ENCODE peak calls at places on chromosomes 1 and 21, in four cellular contexts. One of them, this sample, is unnamed.
A peak's percentile ranks its signal among the peaks of the same experiment; 100 is the strongest.

GRCh38 chr21:45875416-45875760 is 106.2 kb upstream of the COL6A1 start:
- DNase-seq in AG09309: no peak
- DNase-seq in stimulated activated CD8-positive, alpha-beta memory T cell treated with anti-CD3 and anti-CD28 coated beads, Interleukin-2, amount 100 ng/mL, for 1 hour: no peak
- DNase-seq in left ventricle myocardium superior: no peak
- DNase-seq in this sample: no peak

GRCh38 chr1:209900734-209901133 is 37.3 kb upstream of the SYT14 start:
- DNase-seq in stimulated activated CD8-positive, alpha-beta memory T cell treated with anti-CD3 and anti-CD28 coated beads, Interleukin-2, amount 100 ng/mL, for 1 hour: no peak
- DNase-seq in left ventricle myocardium superior: no peak
- DNase-seq in AG09309: peak; percentile 32
- DNase-seq in this sample: no peak

GRCh38 chr1:213561870-213562269 is 425.9 kb upstream of the PROX1 start:
- DNase-seq in left ventricle myocardium superior: no peak
- DNase-seq in stimulated activated CD8-positive, alpha-beta memory T cell treated with anti-CD3 and anti-CD28 coated beads, Interleukin-2, amount 100 ng/mL, for 1 hour: no peak
- DNase-seq in AG09309: no peak
- DNase-seq in this sample: no peak

GRCh38 chr1:11216074-11216473 is 26.9 kb downstream of the ANGPTL7 start:
- DNase-seq in left ventricle myocardium superior: no peak
- DNase-seq in stimulated activated CD8-positive, alpha-beta memory T cell treated with anti-CD3 and anti-CD28 coated beads, Interleukin-2, amount 100 ng/mL, for 1 hour: no peak
- DNase-seq in AG09309: no peak
- DNase-seq in this sample: no peak

GRCh38 chr21:8994640-8995511 is 1526.5 kb upstream of the TPTE start:
- DNase-seq in stimulated activated CD8-positive, alpha-beta memory T cell treated with anti-CD3 and anti-CD28 coated beads, Interleukin-2, amount 100 ng/mL, for 1 hour: no peak
- DNase-seq in left ventricle myocardium superior: no peak
- DNase-seq in AG09309: no peak
- DNase-seq in this sample: no peak

GRCh38 chr1:231202125-231202633 is 38.8 kb upstream of the GNPAT start:
- DNase-seq in AG09309: no peak
- DNase-seq in left ventricle myocardium superior: no peak
- DNase-seq in stimulated activated CD8-positive, alpha-beta memory T cell treated with anti-CD3 and anti-CD28 coated beads, Interleukin-2, amount 100 ng/mL, for 1 hour: no peak
- DNase-seq in this sample: no peak

GRCh38 chr1:212483154-212483505 is 50.4 kb downstream of the NENF start:
- DNase-seq in AG09309: no peak
- DNase-seq in stimulated activated CD8-positive, alpha-beta memory T cell treated with anti-CD3 and anti-CD28 coated beads, Interleukin-2, amount 100 ng/mL, for 1 hour: no peak
- DNase-seq in left ventricle myocardium superior: no peak
- DNase-seq in this sample: no peak

GRCh38 chr1:63523738-63524137 is 413 bp downstream of the EFCAB7 start:
- DNase-seq in AG09309: no peak
- DNase-seq in stimulated activated CD8-positive, alpha-beta memory T cell treated with anti-CD3 and anti-CD28 coated beads, Interleukin-2, amount 100 ng/mL, for 1 hour: no peak
- DNase-seq in left ventricle myocardium superior: no peak
- DNase-seq in this sample: no peak

GRCh38 chr1:168972887-168973286 is 133.6 kb upstream of the ATP1B1 start:
- DNase-seq in stimulated activated CD8-positive, alpha-beta memory T cell treated with anti-CD3 and anti-CD28 coated beads, Interleukin-2, amount 100 ng/mL, for 1 hour: no peak
- DNase-seq in AG09309: no peak
- DNase-seq in left ventricle myocardium superior: no peak
- DNase-seq in this sample: no peak

GRCh38 chr1:234139966-234140365 is 233.3 kb upstream of the COA6 start:
- DNase-seq in stimulated activated CD8-positive, alpha-beta memory T cell treated with anti-CD3 and anti-CD28 coated beads, Interleukin-2, amount 100 ng/mL, for 1 hour: no peak
- DNase-seq in left ventricle myocardium superior: no peak
- DNase-seq in AG09309: peak; percentile 40
- DNase-seq in this sample: no peak

GRCh38 chr1:63073530-63074306 is 248.6 kb upstream of the FOXD3 start:
- DNase-seq in AG09309: no peak
- DNase-seq in left ventricle myocardium superior: peak; percentile 26
- DNase-seq in stimulated activated CD8-positive, alpha-beta memory T cell treated with anti-CD3 and anti-CD28 coated beads, Interleukin-2, amount 100 ng/mL, for 1 hour: no peak
- DNase-seq in this sample: peak; percentile 59

GRCh38 chr1:42723511-42723910 is 16.5 kb downstream of the CLDN19 start:
- DNase-seq in AG09309: no peak
- DNase-seq in left ventricle myocardium superior: no peak
- DNase-seq in stimulated activated CD8-positive, alpha-beta memory T cell treated with anti-CD3 and anti-CD28 coated beads, Interleukin-2, amount 100 ng/mL, for 1 hour: no peak
- DNase-seq in this sample: no peak

GRCh38 chr1:59561782-59562181 is 253.0 kb upstream of the HOOK1 start:
- DNase-seq in AG09309: no peak
- DNase-seq in stimulated activated CD8-positive, alpha-beta memory T cell treated with anti-CD3 and anti-CD28 coated beads, Interleukin-2, amount 100 ng/mL, for 1 hour: no peak
- DNase-seq in left ventricle myocardium superior: no peak
- DNase-seq in this sample: no peak

GRCh38 chr1:157140068-157140588 is 1.9 kb upstream of the ETV3 start:
- DNase-seq in stimulated activated CD8-positive, alpha-beta memory T cell treated with anti-CD3 and anti-CD28 coated beads, Interleukin-2, amount 100 ng/mL, for 1 hour: no peak
- DNase-seq in left ventricle myocardium superior: no peak
- DNase-seq in AG09309: no peak
- DNase-seq in this sample: no peak

GRCh38 chr1:198234511-198235251 is 77.9 kb downstream of the NEK7 start:
- DNase-seq in stimulated activated CD8-positive, alpha-beta memory T cell treated with anti-CD3 and anti-CD28 coated beads, Interleukin-2, amount 100 ng/mL, for 1 hour: no peak
- DNase-seq in left ventricle myocardium superior: no peak
- DNase-seq in AG09309: no peak
- DNase-seq in this sample: no peak

GRCh38 chr1:85125891-85126290 is 74.9 kb downstream of the SYDE2 start:
- DNase-seq in AG09309: no peak
- DNase-seq in left ventricle myocardium superior: no peak
- DNase-seq in stimulated activated CD8-positive, alpha-beta memory T cell treated with anti-CD3 and anti-CD28 coated beads, Interleukin-2, amount 100 ng/mL, for 1 hour: no peak
- DNase-seq in this sample: no peak

GRCh38 chr1:96688737-96689136 is 32.8 kb upstream of the PTBP2 start:
- DNase-seq in stimulated activated CD8-positive, alpha-beta memory T cell treated with anti-CD3 and anti-CD28 coated beads, Interleukin-2, amount 100 ng/mL, for 1 hour: no peak
- DNase-seq in left ventricle myocardium superior: no peak
- DNase-seq in AG09309: no peak
- DNase-seq in this sample: peak; percentile 19

GRCh38 chr1:185049670-185050069 is 4.3 kb downstream of the RNF2 start:
- DNase-seq in AG09309: no peak
- DNase-seq in stimulated activated CD8-positive, alpha-beta memory T cell treated with anti-CD3 and anti-CD28 coated beads, Interleukin-2, amount 100 ng/mL, for 1 hour: no peak
- DNase-seq in left ventricle myocardium superior: no peak
- DNase-seq in this sample: no peak

GRCh38 chr21:34724857-34725195 is 56.0 kb downstream of the CLIC6 start:
- DNase-seq in left ventricle myocardium superior: no peak
- DNase-seq in stimulated activated CD8-positive, alpha-beta memory T cell treated with anti-CD3 and anti-CD28 coated beads, Interleukin-2, amount 100 ng/mL, for 1 hour: no peak
- DNase-seq in AG09309: no peak
- DNase-seq in this sample: no peak

GRCh38 chr1:203580733-203581132 is 45.9 kb upstream of the ATP2B4 start:
- DNase-seq in left ventricle myocardium superior: no peak
- DNase-seq in stimulated activated CD8-positive, alpha-beta memory T cell treated with anti-CD3 and anti-CD28 coated beads, Interleukin-2, amount 100 ng/mL, for 1 hour: no peak
- DNase-seq in AG09309: no peak
- DNase-seq in this sample: no peak

GRCh38 chr1:90568436-90568835 is 148.7 kb downstream of the BARHL2 start:
- DNase-seq in stimulated activated CD8-positive, alpha-beta memory T cell treated with anti-CD3 and anti-CD28 coated beads, Interleukin-2, amount 100 ng/mL, for 1 hour: no peak
- DNase-seq in left ventricle myocardium superior: no peak
- DNase-seq in AG09309: no peak
- DNase-seq in this sample: no peak

GRCh38 chr1:27180037-27180436 is 25.1 kb upstream of the SLC9A1 start:
- DNase-seq in AG09309: no peak
- DNase-seq in left ventricle myocardium superior: no peak
- DNase-seq in stimulated activated CD8-positive, alpha-beta memory T cell treated with anti-CD3 and anti-CD28 coated beads, Interleukin-2, amount 100 ng/mL, for 1 hour: no peak
- DNase-seq in this sample: no peak

GRCh38 chr1:19877821-19878636 is 4.2 kb upstream of the OTUD3 start:
- DNase-seq in AG09309: no peak
- DNase-seq in stimulated activated CD8-positive, alpha-beta memory T cell treated with anti-CD3 and anti-CD28 coated beads, Interleukin-2, amount 100 ng/mL, for 1 hour: no peak
- DNase-seq in left ventricle myocardium superior: no peak
- DNase-seq in this sample: no peak

GRCh38 chr1:86906419-86906818 is 7.5 kb downstream of the SELENOF start:
- DNase-seq in stimulated activated CD8-positive, alpha-beta memory T cell treated with anti-CD3 and anti-CD28 coated beads, Interleukin-2, amount 100 ng/mL, for 1 hour: no peak
- DNase-seq in left ventricle myocardium superior: no peak
- DNase-seq in AG09309: no peak
- DNase-seq in this sample: no peak

GRCh38 chr1:107748529-107748928 is 216.5 kb downstream of the VAV3 start:
- DNase-seq in left ventricle myocardium superior: no peak
- DNase-seq in AG09309: peak; percentile 20
- DNase-seq in stimulated activated CD8-positive, alpha-beta memory T cell treated with anti-CD3 and anti-CD28 coated beads, Interleukin-2, amount 100 ng/mL, for 1 hour: no peak
- DNase-seq in this sample: no peak

GRCh38 chr1:203287109-203287893 is 18.0 kb upstream of the BTG2 start:
- DNase-seq in AG09309: no peak
- DNase-seq in stimulated activated CD8-positive, alpha-beta memory T cell treated with anti-CD3 and anti-CD28 coated beads, Interleukin-2, amount 100 ng/mL, for 1 hour: peak; percentile 69
- DNase-seq in left ventricle myocardium superior: peak; percentile 64
- DNase-seq in this sample: peak; percentile 54

GRCh38 chr1:17725811-17726582 is 29.1 kb upstream of the ACTL8 start:
- DNase-seq in left ventricle myocardium superior: no peak
- DNase-seq in stimulated activated CD8-positive, alpha-beta memory T cell treated with anti-CD3 and anti-CD28 coated beads, Interleukin-2, amount 100 ng/mL, for 1 hour: no peak
- DNase-seq in AG09309: no peak
- DNase-seq in this sample: no peak

GRCh38 chr1:227961651-227962050 is 13.9 kb upstream of the WNT9A start:
- DNase-seq in left ventricle myocardium superior: no peak
- DNase-seq in stimulated activated CD8-positive, alpha-beta memory T cell treated with anti-CD3 and anti-CD28 coated beads, Interleukin-2, amount 100 ng/mL, for 1 hour: no peak
- DNase-seq in AG09309: no peak
- DNase-seq in this sample: no peak

GRCh38 chr1:13702425-13703127 is 2.6 kb downstream of the PRDM2 start:
- DNase-seq in stimulated activated CD8-positive, alpha-beta memory T cell treated with anti-CD3 and anti-CD28 coated beads, Interleukin-2, amount 100 ng/mL, for 1 hour: peak; percentile 35
- DNase-seq in AG09309: no peak
- DNase-seq in left ventricle myocardium superior: no peak
- DNase-seq in this sample: no peak

GRCh38 chr1:34419662-34420061 is 243.0 kb downstream of the C1orf94 start:
- DNase-seq in AG09309: peak; percentile 18
- DNase-seq in left ventricle myocardium superior: no peak
- DNase-seq in stimulated activated CD8-positive, alpha-beta memory T cell treated with anti-CD3 and anti-CD28 coated beads, Interleukin-2, amount 100 ng/mL, for 1 hour: no peak
- DNase-seq in this sample: peak; percentile 38

GRCh38 chr1:231584117-231584516 is 42.5 kb upstream of the DISC1 start:
- DNase-seq in left ventricle myocardium superior: no peak
- DNase-seq in AG09309: peak; percentile 51
- DNase-seq in stimulated activated CD8-positive, alpha-beta memory T cell treated with anti-CD3 and anti-CD28 coated beads, Interleukin-2, amount 100 ng/mL, for 1 hour: no peak
- DNase-seq in this sample: no peak

GRCh38 chr1:86648255-86648654 is 56.1 kb upstream of the SH3GLB1 start:
- DNase-seq in stimulated activated CD8-positive, alpha-beta memory T cell treated with anti-CD3 and anti-CD28 coated beads, Interleukin-2, amount 100 ng/mL, for 1 hour: no peak
- DNase-seq in AG09309: peak; percentile 35
- DNase-seq in left ventricle myocardium superior: no peak
- DNase-seq in this sample: no peak

GRCh38 chr1:164930241-164930640 is 371.3 kb downstream of the PBX1 start:
- DNase-seq in stimulated activated CD8-positive, alpha-beta memory T cell treated with anti-CD3 and anti-CD28 coated beads, Interleukin-2, amount 100 ng/mL, for 1 hour: no peak
- DNase-seq in left ventricle myocardium superior: no peak
- DNase-seq in AG09309: no peak
- DNase-seq in this sample: no peak

GRCh38 chr1:67479146-67479891 is 49.1 kb upstream of the SERBP1 start:
- DNase-seq in AG09309: no peak
- DNase-seq in stimulated activated CD8-positive, alpha-beta memory T cell treated with anti-CD3 and anti-CD28 coated beads, Interleukin-2, amount 100 ng/mL, for 1 hour: no peak
- DNase-seq in left ventricle myocardium superior: peak; percentile 36
- DNase-seq in this sample: no peak

GRCh38 chr1:12095822-12096263 is 32.7 kb downstream of the TNFRSF8 start:
- DNase-seq in left ventricle myocardium superior: no peak
- DNase-seq in stimulated activated CD8-positive, alpha-beta memory T cell treated with anti-CD3 and anti-CD28 coated beads, Interleukin-2, amount 100 ng/mL, for 1 hour: no peak
- DNase-seq in AG09309: peak; percentile 25
- DNase-seq in this sample: no peak

GRCh38 chr21:42830456-42831455 is 48.6 kb downstream of the WDR4 start:
- DNase-seq in left ventricle myocardium superior: no peak
- DNase-seq in stimulated activated CD8-positive, alpha-beta memory T cell treated with anti-CD3 and anti-CD28 coated beads, Interleukin-2, amount 100 ng/mL, for 1 hour: no peak
- DNase-seq in AG09309: no peak
- DNase-seq in this sample: no peak

GRCh38 chr1:191804311-191804710 is 354.0 kb upstream of the RGS18 start:
- DNase-seq in AG09309: no peak
- DNase-seq in stimulated activated CD8-positive, alpha-beta memory T cell treated with anti-CD3 and anti-CD28 coated beads, Interleukin-2, amount 100 ng/mL, for 1 hour: no peak
- DNase-seq in left ventricle myocardium superior: no peak
- DNase-seq in this sample: no peak

GRCh38 chr1:173149887-173150286 is 57.2 kb downstream of the TNFSF4 start:
- DNase-seq in stimulated activated CD8-positive, alpha-beta memory T cell treated with anti-CD3 and anti-CD28 coated beads, Interleukin-2, amount 100 ng/mL, for 1 hour: no peak
- DNase-seq in left ventricle myocardium superior: no peak
- DNase-seq in AG09309: peak; percentile 84
- DNase-seq in this sample: no peak

GRCh38 chr1:212951058-212951923 is 950 bp downstream of the VASH2 start:
- DNase-seq in AG09309: no peak
- DNase-seq in left ventricle myocardium superior: no peak
- DNase-seq in stimulated activated CD8-positive, alpha-beta memory T cell treated with anti-CD3 and anti-CD28 coated beads, Interleukin-2, amount 100 ng/mL, for 1 hour: no peak
- DNase-seq in this sample: peak; percentile 33

This sample was measured in glutamatergic neuron.